ENCODE peak calls at places on chromosomes 4 and X, in nine cellular contexts. One of them, this sample, is unnamed.

GRCh38 chr4:24778427-24779225 is 16.7 kb upstream of the SOD3 start:
- DNase-seq in kidney epithelial cell: no peak
- DNase-seq in right atrium auricular region: peak
- DNase-seq in CD8-positive, alpha-beta T cell: no peak
- DNase-seq in IMR-90: peak
- DNase-seq in A549: no peak
- DNase-seq in MCF 10A: peak
- DNase-seq in bronchial epithelial cell: peak
- DNase-seq in HepG2: no peak
- DNase-seq in this sample: no peak

GRCh38 chr4:155964016-155964891 is 10.6 kb upstream of the CTSO start:
- DNase-seq in kidney epithelial cell: no peak
- DNase-seq in right atrium auricular region: peak
- DNase-seq in CD8-positive, alpha-beta T cell: no peak
- DNase-seq in IMR-90: no peak
- DNase-seq in A549: no peak
- DNase-seq in MCF 10A: no peak
- DNase-seq in bronchial epithelial cell: peak
- DNase-seq in HepG2: no peak
- DNase-seq in this sample: no peak

GRCh38 chrX:38806054-38806389 is 4.8 kb downstream of the MID1IP1 start:
- DNase-seq in kidney epithelial cell: no peak
- DNase-seq in right atrium auricular region: no peak
- DNase-seq in CD8-positive, alpha-beta T cell: no peak
- DNase-seq in IMR-90: no peak
- DNase-seq in A549: no peak
- DNase-seq in MCF 10A: peak
- DNase-seq in bronchial epithelial cell: no peak
- DNase-seq in HepG2: no peak
- DNase-seq in this sample: no peak

GRCh38 chrX:154310991-154311541 is 15.5 kb downstream of the TKTL1 start:
- DNase-seq in kidney epithelial cell: no peak
- DNase-seq in right atrium auricular region: no peak
- DNase-seq in CD8-positive, alpha-beta T cell: no peak
- DNase-seq in IMR-90: peak
- DNase-seq in A549: no peak
- DNase-seq in MCF 10A: no peak
- DNase-seq in bronchial epithelial cell: no peak
- DNase-seq in HepG2: no peak
- DNase-seq in this sample: no peak

GRCh38 chrX:150525061-150525919 is 43.1 kb upstream of the MTM1 start:
- DNase-seq in kidney epithelial cell: no peak
- DNase-seq in right atrium auricular region: no peak
- DNase-seq in CD8-positive, alpha-beta T cell: no peak
- DNase-seq in IMR-90: no peak
- DNase-seq in A549: no peak
- DNase-seq in MCF 10A: no peak
- DNase-seq in bronchial epithelial cell: no peak
- DNase-seq in HepG2: no peak
- DNase-seq in this sample: no peak

GRCh38 chr4:38904090-38904666 is 36.6 kb downstream of the FAM114A1 start:
- DNase-seq in kidney epithelial cell: no peak
- DNase-seq in right atrium auricular region: no peak
- DNase-seq in CD8-positive, alpha-beta T cell: no peak
- DNase-seq in IMR-90: no peak
- DNase-seq in A549: peak
- DNase-seq in MCF 10A: no peak
- DNase-seq in bronchial epithelial cell: no peak
- DNase-seq in HepG2: peak
- DNase-seq in this sample: no peak

GRCh38 chr4:15455290-15455689 is 14.4 kb upstream of the CC2D2A start:
- DNase-seq in kidney epithelial cell: no peak
- DNase-seq in right atrium auricular region: peak
- DNase-seq in CD8-positive, alpha-beta T cell: no peak
- DNase-seq in IMR-90: peak
- DNase-seq in A549: no peak
- DNase-seq in MCF 10A: peak
- DNase-seq in bronchial epithelial cell: peak
- DNase-seq in HepG2: no peak
- DNase-seq in this sample: no peak

GRCh38 chr4:38106886-38107514 is 146.8 kb downstream of the PTTG2 start:
- DNase-seq in kidney epithelial cell: no peak
- DNase-seq in right atrium auricular region: no peak
- DNase-seq in CD8-positive, alpha-beta T cell: no peak
- DNase-seq in IMR-90: no peak
- DNase-seq in A549: no peak
- DNase-seq in MCF 10A: no peak
- DNase-seq in bronchial epithelial cell: no peak
- DNase-seq in HepG2: no peak
- DNase-seq in this sample: no peak

GRCh38 chr4:566035-566434 is 10.1 kb downstream of the TMEM271 start:
- DNase-seq in kidney epithelial cell: no peak
- DNase-seq in right atrium auricular region: no peak
- DNase-seq in CD8-positive, alpha-beta T cell: no peak
- DNase-seq in IMR-90: no peak
- DNase-seq in A549: no peak
- DNase-seq in MCF 10A: no peak
- DNase-seq in bronchial epithelial cell: no peak
- DNase-seq in HepG2: no peak
- DNase-seq in this sample: no peak

GRCh38 chrX:104270916-104271512 is 16.3 kb upstream of the ESX1 start:
- DNase-seq in kidney epithelial cell: no peak
- DNase-seq in right atrium auricular region: no peak
- DNase-seq in CD8-positive, alpha-beta T cell: peak
- DNase-seq in IMR-90: peak
- DNase-seq in A549: peak
- DNase-seq in MCF 10A: peak
- DNase-seq in bronchial epithelial cell: peak
- DNase-seq in HepG2: peak
- DNase-seq in this sample: peak

GRCh38 chr4:55993994-55994657 is 45.4 kb downstream of the CEP135 start:
- DNase-seq in kidney epithelial cell: no peak
- DNase-seq in right atrium auricular region: no peak
- DNase-seq in CD8-positive, alpha-beta T cell: no peak
- DNase-seq in IMR-90: no peak
- DNase-seq in A549: no peak
- DNase-seq in MCF 10A: no peak
- DNase-seq in bronchial epithelial cell: no peak
- DNase-seq in HepG2: no peak
- DNase-seq in this sample: no peak

GRCh38 chr4:153832720-153833287 is 43.9 kb upstream of the SFRP2 start:
- DNase-seq in kidney epithelial cell: no peak
- DNase-seq in right atrium auricular region: no peak
- DNase-seq in CD8-positive, alpha-beta T cell: no peak
- DNase-seq in IMR-90: no peak
- DNase-seq in A549: no peak
- DNase-seq in MCF 10A: no peak
- DNase-seq in bronchial epithelial cell: no peak
- DNase-seq in HepG2: no peak
- DNase-seq in this sample: no peak

GRCh38 chrX:53321216-53321942 is 40.0 kb upstream of the IQSEC2 start:
- DNase-seq in kidney epithelial cell: no peak
- DNase-seq in right atrium auricular region: no peak
- DNase-seq in CD8-positive, alpha-beta T cell: no peak
- DNase-seq in IMR-90: no peak
- DNase-seq in A549: no peak
- DNase-seq in MCF 10A: no peak
- DNase-seq in bronchial epithelial cell: no peak
- DNase-seq in HepG2: no peak
- DNase-seq in this sample: no peak

GRCh38 chrX:74383611-74384010 is 37.7 kb upstream of the SLC16A2 start:
- DNase-seq in kidney epithelial cell: peak
- DNase-seq in right atrium auricular region: no peak
- DNase-seq in CD8-positive, alpha-beta T cell: no peak
- DNase-seq in IMR-90: peak
- DNase-seq in A549: peak
- DNase-seq in MCF 10A: peak
- DNase-seq in bronchial epithelial cell: peak
- DNase-seq in HepG2: peak
- DNase-seq in this sample: peak

GRCh38 chrX:74377282-74377681 is 44.0 kb upstream of the SLC16A2 start:
- DNase-seq in kidney epithelial cell: no peak
- DNase-seq in right atrium auricular region: no peak
- DNase-seq in CD8-positive, alpha-beta T cell: no peak
- DNase-seq in IMR-90: no peak
- DNase-seq in A549: no peak
- DNase-seq in MCF 10A: no peak
- DNase-seq in bronchial epithelial cell: no peak
- DNase-seq in HepG2: no peak
- DNase-seq in this sample: no peak

GRCh38 chrX:74382613-74383012 is 38.7 kb upstream of the SLC16A2 start:
- DNase-seq in kidney epithelial cell: peak
- DNase-seq in right atrium auricular region: peak
- DNase-seq in CD8-positive, alpha-beta T cell: peak
- DNase-seq in IMR-90: peak
- DNase-seq in A549: peak
- DNase-seq in MCF 10A: peak
- DNase-seq in bronchial epithelial cell: peak
- DNase-seq in HepG2: peak
- DNase-seq in this sample: peak
- TF ChIP-seq CTCF in kidney epithelial cell: peak
- TF ChIP-seq CTCF in right atrium auricular region: peak
- TF ChIP-seq CTCF in CD8-positive, alpha-beta T cell: peak
- TF ChIP-seq CTCF in IMR-90: peak
- TF ChIP-seq CTCF in A549: peak
- TF ChIP-seq CTCF in MCF 10A: peak
- TF ChIP-seq CTCF in bronchial epithelial cell: peak
- TF ChIP-seq CTCF in HepG2: peak
- TF ChIP-seq CTCF in this sample: peak

GRCh38 chrX:155966876-155967275 is 30.6 kb upstream of the IL9R start:
- DNase-seq in kidney epithelial cell: no peak
- DNase-seq in right atrium auricular region: no peak
- DNase-seq in CD8-positive, alpha-beta T cell: peak
- DNase-seq in IMR-90: no peak
- DNase-seq in A549: peak
- DNase-seq in MCF 10A: peak
- DNase-seq in bronchial epithelial cell: peak
- DNase-seq in HepG2: peak
- DNase-seq in this sample: peak
- TF ChIP-seq CTCF in kidney epithelial cell: peak
- TF ChIP-seq CTCF in right atrium auricular region: no peak
- TF ChIP-seq CTCF in CD8-positive, alpha-beta T cell: peak
- TF ChIP-seq CTCF in IMR-90: peak
- TF ChIP-seq CTCF in A549: peak
- TF ChIP-seq CTCF in MCF 10A: peak
- TF ChIP-seq CTCF in bronchial epithelial cell: no peak
- TF ChIP-seq CTCF in HepG2: peak
- TF ChIP-seq CTCF in this sample: no peak

GRCh38 chr4:10184501-10184938 is 67.9 kb upstream of the WDR1 start:
- DNase-seq in kidney epithelial cell: no peak
- DNase-seq in right atrium auricular region: no peak
- DNase-seq in CD8-positive, alpha-beta T cell: no peak
- DNase-seq in IMR-90: no peak
- DNase-seq in A549: no peak
- DNase-seq in MCF 10A: no peak
- DNase-seq in bronchial epithelial cell: no peak
- DNase-seq in HepG2: no peak
- DNase-seq in this sample: no peak

GRCh38 chr4:10184051-10184450 is 67.5 kb upstream of the WDR1 start:
- DNase-seq in kidney epithelial cell: no peak
- DNase-seq in right atrium auricular region: no peak
- DNase-seq in CD8-positive, alpha-beta T cell: no peak
- DNase-seq in IMR-90: peak
- DNase-seq in A549: no peak
- DNase-seq in MCF 10A: no peak
- DNase-seq in bronchial epithelial cell: no peak
- DNase-seq in HepG2: no peak
- DNase-seq in this sample: no peak

GRCh38 chr4:10185518-10186227 is 69.1 kb upstream of the WDR1 start:
- DNase-seq in kidney epithelial cell: no peak
- DNase-seq in right atrium auricular region: no peak
- DNase-seq in CD8-positive, alpha-beta T cell: no peak
- DNase-seq in IMR-90: no peak
- DNase-seq in A549: no peak
- DNase-seq in MCF 10A: no peak
- DNase-seq in bronchial epithelial cell: no peak
- DNase-seq in HepG2: no peak
- DNase-seq in this sample: no peak

GRCh38 chr4:10188400-10189004 is 71.9 kb upstream of the WDR1 start:
- DNase-seq in kidney epithelial cell: no peak
- DNase-seq in right atrium auricular region: no peak
- DNase-seq in CD8-positive, alpha-beta T cell: no peak
- DNase-seq in IMR-90: no peak
- DNase-seq in A549: no peak
- DNase-seq in MCF 10A: no peak
- DNase-seq in bronchial epithelial cell: no peak
- DNase-seq in HepG2: no peak
- DNase-seq in this sample: no peak

DNA sequence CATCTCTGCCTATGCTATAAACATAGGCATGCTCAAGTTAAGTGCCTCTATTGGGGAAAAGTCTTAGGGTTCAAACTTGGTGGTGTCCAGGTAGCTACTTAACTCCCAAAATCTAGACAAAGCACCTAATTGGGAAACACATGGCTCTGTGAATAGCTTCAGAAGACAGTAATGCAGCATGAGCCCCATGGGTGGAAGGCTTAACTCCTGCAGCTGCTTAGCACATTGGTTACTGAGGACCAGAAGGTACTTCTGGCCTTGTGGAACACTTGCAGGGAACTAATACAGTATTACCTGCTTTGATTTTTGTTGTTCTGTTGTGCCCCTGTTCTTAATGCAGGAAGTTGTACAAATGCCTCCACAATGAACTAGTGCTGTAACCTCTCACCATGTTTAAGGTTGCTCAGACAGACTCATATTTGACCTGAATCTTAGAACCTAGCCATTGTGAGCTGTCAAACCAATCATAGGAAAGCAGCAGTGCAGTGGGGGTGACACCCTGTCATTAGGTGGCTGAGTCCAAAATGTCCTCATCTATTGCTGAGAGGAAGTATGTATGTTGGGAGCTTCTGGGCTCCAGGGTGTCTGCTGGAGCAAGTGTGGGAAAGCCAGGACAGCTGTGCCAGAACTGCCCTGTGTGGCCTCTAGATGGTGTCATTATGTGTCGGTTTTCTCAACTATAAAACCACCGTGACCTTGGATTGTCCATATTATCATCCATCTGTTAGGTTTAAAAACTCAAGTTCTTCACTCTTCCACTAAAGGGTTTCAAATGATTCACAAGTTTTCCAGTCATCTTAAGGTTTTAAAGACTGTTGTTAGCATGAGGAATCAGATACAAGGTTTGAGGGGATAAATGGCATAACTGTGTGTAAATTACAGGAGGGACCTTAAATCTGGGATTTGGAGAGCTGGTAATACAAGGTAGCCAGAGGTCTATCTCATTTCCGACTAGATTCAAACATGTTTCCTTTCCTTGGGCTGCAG is 69.9 kb upstream of the WDR1 start:
- DNase-seq in kidney epithelial cell: no peak
- DNase-seq in right atrium auricular region: no peak
- DNase-seq in CD8-positive, alpha-beta T cell: no peak
- DNase-seq in IMR-90: no peak
- DNase-seq in A549: no peak
- DNase-seq in MCF 10A: peak
- DNase-seq in bronchial epithelial cell: no peak
- DNase-seq in HepG2: no peak
- DNase-seq in this sample: no peak
- TF ChIP-seq CTCF in kidney epithelial cell: no peak
- TF ChIP-seq CTCF in right atrium auricular region: peak
- TF ChIP-seq CTCF in CD8-positive, alpha-beta T cell: no peak
- TF ChIP-seq CTCF in IMR-90: no peak
- TF ChIP-seq CTCF in A549: no peak
- TF ChIP-seq CTCF in MCF 10A: no peak
- TF ChIP-seq CTCF in bronchial epithelial cell: no peak
- TF ChIP-seq CTCF in HepG2: no peak
- TF ChIP-seq CTCF in this sample: no peak

GRCh38 chr4:3514806-3515421 is 17.3 kb downstream of the LRPAP1 start:
- DNase-seq in kidney epithelial cell: no peak
- DNase-seq in right atrium auricular region: no peak
- DNase-seq in CD8-positive, alpha-beta T cell: no peak
- DNase-seq in IMR-90: no peak
- DNase-seq in A549: peak
- DNase-seq in MCF 10A: no peak
- DNase-seq in bronchial epithelial cell: no peak
- DNase-seq in HepG2: no peak
- DNase-seq in this sample: peak
- TF ChIP-seq CTCF in kidney epithelial cell: peak
- TF ChIP-seq CTCF in right atrium auricular region: peak
- TF ChIP-seq CTCF in CD8-positive, alpha-beta T cell: no peak
- TF ChIP-seq CTCF in IMR-90: no peak
- TF ChIP-seq CTCF in A549: peak
- TF ChIP-seq CTCF in MCF 10A: peak
- TF ChIP-seq CTCF in bronchial epithelial cell: peak
- TF ChIP-seq CTCF in HepG2: peak
- TF ChIP-seq CTCF in this sample: peak

This sample was measured in nephron progenitor cell.